ENCODE peak calls at places on chromosomes 12 and 14, in four cellular contexts. One of them, this sample, is unnamed.

GRCh38 chr12:86143162-86143561 is 113.0 kb downstream of the MGAT4C start:
- DNase-seq in activated T-cell treated with anti-CD3 and anti-CD28 coated beads for 1 hour: no peak
- DNase-seq in lower leg skin: no peak
- DNase-seq in hepatocyte: no peak
- DNase-seq in this sample: no peak

GRCh38 chr14:68621400-68622365 is 171.2 kb downstream of the ZFP36L1 start:
- DNase-seq in hepatocyte: no peak
- DNase-seq in lower leg skin: peak
- DNase-seq in activated T-cell treated with anti-CD3 and anti-CD28 coated beads for 1 hour: no peak
- DNase-seq in this sample: no peak

GRCh38 chr14:106163316-106163715 is 636.9 kb downstream of the TMEM121 start:
- DNase-seq in lower leg skin: no peak
- DNase-seq in activated T-cell treated with anti-CD3 and anti-CD28 coated beads for 1 hour: no peak
- DNase-seq in hepatocyte: no peak
- DNase-seq in this sample: no peak

GRCh38 chr12:46187023-46187422 is 81.8 kb downstream of the SLC38A1 start:
- DNase-seq in lower leg skin: no peak
- DNase-seq in activated T-cell treated with anti-CD3 and anti-CD28 coated beads for 1 hour: no peak
- DNase-seq in hepatocyte: no peak
- DNase-seq in this sample: no peak

GRCh38 chr12:105041186-105041585 is 43.1 kb downstream of the ALDH1L2 start:
- DNase-seq in hepatocyte: no peak
- DNase-seq in activated T-cell treated with anti-CD3 and anti-CD28 coated beads for 1 hour: no peak
- DNase-seq in lower leg skin: no peak
- DNase-seq in this sample: no peak

GRCh38 chr12:44162961-44163360 is 327.1 kb downstream of the TMEM117 start:
- DNase-seq in activated T-cell treated with anti-CD3 and anti-CD28 coated beads for 1 hour: no peak
- DNase-seq in lower leg skin: no peak
- DNase-seq in hepatocyte: no peak
- DNase-seq in this sample: no peak

GRCh38 chr12:95323204-95323603 is 105.6 kb downstream of the VEZT start:
- DNase-seq in lower leg skin: no peak
- DNase-seq in activated T-cell treated with anti-CD3 and anti-CD28 coated beads for 1 hour: no peak
- DNase-seq in hepatocyte: no peak
- DNase-seq in this sample: no peak

GRCh38 chr14:69719501-69719951 is 47.4 kb upstream of the SRSF5 start:
- DNase-seq in lower leg skin: no peak
- DNase-seq in activated T-cell treated with anti-CD3 and anti-CD28 coated beads for 1 hour: no peak
- DNase-seq in hepatocyte: peak
- DNase-seq in this sample: peak

GRCh38 chr14:31419179-31420012 is 954 bp downstream of the HEATR5A start:
- DNase-seq in lower leg skin: no peak
- DNase-seq in hepatocyte: peak
- DNase-seq in activated T-cell treated with anti-CD3 and anti-CD28 coated beads for 1 hour: no peak
- DNase-seq in this sample: no peak

GRCh38 chr12:48105321-48105866 is 485 bp downstream of the SENP1 start:
- DNase-seq in lower leg skin: peak
- DNase-seq in hepatocyte: peak
- DNase-seq in activated T-cell treated with anti-CD3 and anti-CD28 coated beads for 1 hour: peak
- DNase-seq in this sample: no peak

GRCh38 chr12:111685322-111685810 is 390 bp downstream of the BRAP start:
- DNase-seq in lower leg skin: no peak
- DNase-seq in hepatocyte: peak
- DNase-seq in activated T-cell treated with anti-CD3 and anti-CD28 coated beads for 1 hour: no peak
- DNase-seq in this sample: no peak

GRCh38 chr12:51917746-51918453 is 10.6 kb downstream of the ACVRL1 start:
- DNase-seq in activated T-cell treated with anti-CD3 and anti-CD28 coated beads for 1 hour: no peak
- DNase-seq in hepatocyte: no peak
- DNase-seq in lower leg skin: peak
- DNase-seq in this sample: no peak

GRCh38 chr14:52918486-52918885 is 32.4 kb downstream of the FERMT2 start:
- DNase-seq in hepatocyte: no peak
- DNase-seq in lower leg skin: no peak
- DNase-seq in activated T-cell treated with anti-CD3 and anti-CD28 coated beads for 1 hour: no peak
- DNase-seq in this sample: no peak

GRCh38 chr12:56684745-56685369 is 3.2 kb downstream of the PTGES3 start:
- DNase-seq in activated T-cell treated with anti-CD3 and anti-CD28 coated beads for 1 hour: no peak
- DNase-seq in hepatocyte: no peak
- DNase-seq in lower leg skin: peak
- DNase-seq in this sample: no peak

GRCh38 chr14:54622189-54622958 is 55.4 kb downstream of the SAMD4A start:
- DNase-seq in lower leg skin: no peak
- DNase-seq in hepatocyte: no peak
- DNase-seq in activated T-cell treated with anti-CD3 and anti-CD28 coated beads for 1 hour: no peak
- DNase-seq in this sample: no peak

GRCh38 chr12:125161712-125162023 is 96.4 kb downstream of the AACS start:
- DNase-seq in lower leg skin: no peak
- DNase-seq in activated T-cell treated with anti-CD3 and anti-CD28 coated beads for 1 hour: no peak
- DNase-seq in hepatocyte: no peak
- DNase-seq in this sample: no peak

GRCh38 chr12:2876431-2877046 is 435 bp downstream of the FOXM1 start:
- DNase-seq in hepatocyte: no peak
- DNase-seq in lower leg skin: no peak
- DNase-seq in activated T-cell treated with anti-CD3 and anti-CD28 coated beads for 1 hour: no peak
- DNase-seq in this sample: peak

GRCh38 chr14:100106661-100107112 is 41.5 kb downstream of the EVL start:
- DNase-seq in lower leg skin: no peak
- DNase-seq in hepatocyte: no peak
- DNase-seq in activated T-cell treated with anti-CD3 and anti-CD28 coated beads for 1 hour: no peak
- DNase-seq in this sample: no peak

GRCh38 chr14:105474478-105475268 is at the start of gene CRIP2:
- DNase-seq in lower leg skin: no peak
- DNase-seq in hepatocyte: peak
- DNase-seq in activated T-cell treated with anti-CD3 and anti-CD28 coated beads for 1 hour: no peak
- DNase-seq in this sample: peak

GRCh38 chr14:24379907-24380746 is 12.1 kb downstream of the NFATC4 start:
- DNase-seq in activated T-cell treated with anti-CD3 and anti-CD28 coated beads for 1 hour: no peak
- DNase-seq in hepatocyte: no peak
- DNase-seq in lower leg skin: peak
- DNase-seq in this sample: no peak

GRCh38 chr14:94360945-94361565 is 27.3 kb downstream of the SERPINA1 start:
- DNase-seq in lower leg skin: peak
- DNase-seq in activated T-cell treated with anti-CD3 and anti-CD28 coated beads for 1 hour: no peak
- DNase-seq in hepatocyte: peak
- DNase-seq in this sample: no peak

GRCh38 chr14:59438148-59438766 is 26.9 kb downstream of the GPR135 start:
- DNase-seq in activated T-cell treated with anti-CD3 and anti-CD28 coated beads for 1 hour: no peak
- DNase-seq in lower leg skin: no peak
- DNase-seq in hepatocyte: no peak
- DNase-seq in this sample: no peak

GRCh38 chr12:43462741-43463140 is 89.3 kb downstream of the ADAMTS20 start:
- DNase-seq in hepatocyte: no peak
- DNase-seq in lower leg skin: no peak
- DNase-seq in activated T-cell treated with anti-CD3 and anti-CD28 coated beads for 1 hour: no peak
- DNase-seq in this sample: no peak

GRCh38 chr12:54981796-54982195 is 2.8 kb downstream of the TESPA1 start:
- DNase-seq in lower leg skin: no peak
- DNase-seq in activated T-cell treated with anti-CD3 and anti-CD28 coated beads for 1 hour: no peak
- DNase-seq in hepatocyte: no peak
- DNase-seq in this sample: no peak

GRCh38 chr12:9319044-9319841 is 111.0 kb upstream of the PZP start:
- DNase-seq in lower leg skin: no peak
- DNase-seq in activated T-cell treated with anti-CD3 and anti-CD28 coated beads for 1 hour: no peak
- DNase-seq in hepatocyte: no peak
- DNase-seq in this sample: no peak

GRCh38 chr12:124289634-124290600 is 5.0 kb upstream of the RFLNA start:
- DNase-seq in hepatocyte: no peak
- DNase-seq in lower leg skin: no peak
- DNase-seq in activated T-cell treated with anti-CD3 and anti-CD28 coated beads for 1 hour: no peak
- DNase-seq in this sample: no peak

GRCh38 chr14:23285530-23286019 is 357 bp downstream of the HOMEZ start:
- DNase-seq in hepatocyte: no peak
- DNase-seq in activated T-cell treated with anti-CD3 and anti-CD28 coated beads for 1 hour: no peak
- DNase-seq in lower leg skin: no peak
- DNase-seq in this sample: no peak

GRCh38 chr14:35883677-35884293 is 57.6 kb downstream of the BRMS1L start:
- DNase-seq in lower leg skin: no peak
- DNase-seq in activated T-cell treated with anti-CD3 and anti-CD28 coated beads for 1 hour: no peak
- DNase-seq in hepatocyte: peak
- DNase-seq in this sample: peak

GRCh38 chr12:111330800-111331752 is 37.8 kb downstream of the PHETA1 start:
- DNase-seq in activated T-cell treated with anti-CD3 and anti-CD28 coated beads for 1 hour: no peak
- DNase-seq in hepatocyte: peak
- DNase-seq in lower leg skin: no peak
- DNase-seq in this sample: no peak

GRCh38 chr12:69345742-69346141 is 2.4 kb upstream of the LYZ start:
- DNase-seq in hepatocyte: no peak
- DNase-seq in lower leg skin: no peak
- DNase-seq in activated T-cell treated with anti-CD3 and anti-CD28 coated beads for 1 hour: no peak
- DNase-seq in this sample: no peak

GRCh38 chr12:13950502-13950901 is 30.9 kb downstream of the GRIN2B start:
- DNase-seq in activated T-cell treated with anti-CD3 and anti-CD28 coated beads for 1 hour: no peak
- DNase-seq in lower leg skin: no peak
- DNase-seq in hepatocyte: peak
- DNase-seq in this sample: no peak